ENCODE peak calls at places on chromosomes 5 and 9, in four cellular contexts. Y is left ventricle myocardium inferior, R is astrocyte, A is A549. K is an unnamed sample. For H3K4me1, the result is how much of the 10 kb centered on the place peaks cover.

GRCh38 chr5:147821791-147822190 is 9.7 kb downstream of the SPINK1 start:
- DNase-seq in Y (no peak), R (no peak), A (no peak), K (no peak)

GRCh38 chr5:55072668-55073067 is 29.8 kb upstream of the GZMA start:
- DNase-seq in R (no peak), Y (no peak), A (no peak), K (no peak)

GRCh38 chr9:32398207-32398606 is 13.8 kb downstream of the ACO1 start:
- DNase-seq in Y (no peak), R (peak), A (no peak), K (no peak)

GRCh38 chr9:124863371-124863831 is 1.5 kb downstream of the ARPC5L start:
- DNase-seq in Y (no peak), R (no peak), A (no peak), K (no peak)

GRCh38 chr9:76379494-76379893 is 14.7 kb downstream of the RFK start:
- DNase-seq in R (no peak), A (peak), Y (no peak), K (no peak)

GRCh38 chr9:111870774-111871542 is 25.7 kb upstream of the UGCG start:
- DNase-seq in A (no peak), Y (no peak), R (no peak), K (no peak)

GRCh38 chr9:129889461-129889935 is 54.2 kb downstream of the USP20 start:
- DNase-seq in Y (no peak), A (no peak), R (no peak), K (peak)

GRCh38 chr5:166671818-166672217 is 1619.6 kb upstream of the WWC1 start:
- DNase-seq in A (no peak), Y (no peak), R (no peak), K (no peak)

GRCh38 chr9:136399176-136400037 is 563 bp downstream of the SNAPC4 start:
- DNase-seq in Y (no peak), A (no peak), R (no peak), K (no peak)

GRCh38 chr9:92042260-92042659 is 73.0 kb downstream of the SPTLC1 start:
- DNase-seq in R (no peak), Y (no peak), A (no peak), K (no peak)

GRCh38 chr5:140189977-140190867 is 15.2 kb downstream of the CYSTM1 start:
- DNase-seq in A (no peak), Y (no peak), R (peak), K (no peak)
- H3K4me3 ChIP-seq in A (no peak), Y (peak), R (no peak), K (no peak)

DNA sequence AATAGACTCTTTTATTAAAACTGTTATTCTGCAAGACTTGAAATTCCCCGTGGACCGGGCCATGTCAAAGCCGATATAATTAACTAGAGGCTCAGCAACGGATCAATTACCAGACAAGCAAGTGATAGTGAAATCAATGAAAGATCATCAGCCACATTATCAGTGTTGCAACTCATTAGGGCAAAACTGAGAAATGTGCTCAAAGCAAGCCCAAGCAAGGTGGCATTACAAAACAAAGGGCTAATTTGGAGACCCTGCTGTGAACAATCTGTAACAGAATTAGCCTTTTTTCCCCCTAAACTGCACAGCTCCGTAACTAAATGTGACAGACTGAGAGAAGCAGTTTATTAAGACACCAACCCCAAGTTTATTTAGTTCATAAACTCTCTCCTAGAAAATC is 140.3 kb downstream of the BNC2 start:
- DNase-seq in Y (no peak), R (no peak), A (no peak), K (no peak)
- H3K4me1 ChIP-seq in Y (under half), R (under half), A (under half), K (under half)

GRCh38 chr5:149609640-149610297 is 28.5 kb downstream of the ARHGEF37 start:
- DNase-seq in R (no peak), Y (no peak), A (no peak), K (no peak)

GRCh38 chr5:149605998-149606721 is 24.9 kb downstream of the ARHGEF37 start:
- DNase-seq in A (peak), R (peak), Y (peak), K (no peak)

GRCh38 chr5:149611327-149611726 is 30.0 kb downstream of the ARHGEF37 start:
- DNase-seq in Y (peak), A (no peak), R (peak), K (no peak)

GRCh38 chr5:149610583-149611250 is 29.4 kb downstream of the ARHGEF37 start:
- DNase-seq in R (no peak), A (no peak), Y (no peak), K (no peak)

DNA sequence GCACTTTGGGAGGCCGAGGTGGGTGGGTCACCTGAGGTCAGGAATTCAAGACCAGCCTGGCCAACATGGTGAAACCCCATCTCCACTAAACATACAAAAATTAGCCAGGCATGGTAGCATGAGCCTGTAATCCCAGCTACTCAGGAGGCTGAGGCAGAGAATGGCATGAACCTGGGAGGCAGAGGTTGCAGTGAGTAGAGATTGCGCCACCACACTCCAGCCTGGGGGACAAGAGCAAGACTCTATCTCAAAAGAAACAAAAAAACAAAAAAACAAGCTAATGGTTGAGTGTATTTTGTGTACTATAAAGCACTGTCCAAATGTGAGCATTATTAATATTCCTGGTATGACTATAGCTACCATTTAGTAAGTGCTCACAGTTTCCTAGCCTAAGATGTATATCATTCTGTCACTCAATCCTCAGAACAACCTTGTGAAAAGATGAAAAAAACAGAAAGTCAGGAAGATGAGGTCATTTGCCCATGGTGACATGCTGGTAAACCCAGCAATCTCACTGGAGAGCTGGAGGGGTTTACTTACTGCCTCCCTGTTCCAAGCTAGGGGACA is 27.7 kb downstream of the ARHGEF37 start:
- DNase-seq in A (no peak), R (no peak), Y (no peak), K (no peak)
- H3K27ac ChIP-seq in A (no peak), R (no peak), Y (peak), K (no peak)

DNA sequence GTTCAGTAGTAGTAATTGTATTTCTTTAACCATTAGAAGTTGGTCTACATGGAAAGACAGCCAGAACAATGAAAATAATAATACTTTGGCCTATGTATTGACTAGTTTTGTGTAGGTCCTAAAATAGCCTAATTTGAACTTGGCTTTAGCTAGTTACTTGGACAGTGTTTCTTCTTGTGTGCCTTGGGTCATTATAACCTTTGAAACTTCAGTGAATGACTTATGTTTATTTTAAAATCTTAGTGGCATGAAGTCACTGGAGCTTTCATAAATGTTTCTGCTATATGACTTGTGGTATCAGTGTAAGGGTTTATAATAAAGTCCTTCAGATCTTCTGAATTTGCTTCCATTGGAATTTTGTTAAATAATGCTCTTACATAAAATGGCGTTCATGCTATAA is 2.6 kb upstream of the FAM120AOS start:
- DNase-seq in A (no peak), Y (no peak), R (no peak), K (no peak)
- H3K4me3 ChIP-seq in A (no peak), Y (no peak), R (no peak), K (no peak)

GRCh38 chr5:175336781-175337180 is 107.2 kb downstream of the DRD1 start:
- DNase-seq in R (no peak), Y (no peak), A (no peak), K (no peak)

GRCh38 chr5:175343292-175343691 is 100.7 kb downstream of the DRD1 start:
- DNase-seq in A (no peak), R (peak), Y (no peak), K (no peak)

GRCh38 chr5:175344331-175345200 is 99.4 kb downstream of the DRD1 start:
- DNase-seq in Y (no peak), A (peak), R (peak), K (no peak)

GRCh38 chr5:175337680-175338079 is 106.3 kb downstream of the DRD1 start:
- DNase-seq in A (no peak), R (no peak), Y (no peak), K (no peak)

GRCh38 chr5:175340180-175340579 is 103.8 kb downstream of the DRD1 start:
- DNase-seq in A (no peak), R (peak), Y (no peak), K (no peak)
- H3K4me1 ChIP-seq in A (under half), R (under half), Y (under half), K (under half)